ENCODE peak calls at places on chromosomes 2 and 18, in six cellular contexts. O is colonic mucosa, W is adrenal gland, Z is psoas muscle, N is GM12878, Y is breast epithelium. H is an unnamed sample.

GRCh38 chr2:107669335-107669734 is 157.4 kb upstream of the RGPD4 start:
- DNase-seq in O (no peak), W (no peak), Z (no peak), N (no peak), Y (no peak), H (no peak)

GRCh38 chr18:12287684-12288405 is 20.2 kb upstream of the TUBB6 start:
- DNase-seq in O (peak; percentile 63), W (no peak), Z (peak; percentile 83), N (no peak), Y (peak; percentile 71), H (peak; percentile 74)

GRCh38 chr2:137938204-137938603 is 26.1 kb upstream of the HNMT start:
- DNase-seq in O (no peak), W (no peak), Z (no peak), N (no peak), Y (no peak), H (no peak)

GRCh38 chr18:23992119-23992940 is 22.2 kb upstream of the TTC39C start:
- DNase-seq in O (no peak), W (peak; percentile 73), Z (no peak), N (no peak), Y (peak; percentile 79), H (no peak)

GRCh38 chr2:99066075-99066557 is 75.4 kb upstream of the C2orf15 start:
- DNase-seq in O (no peak), W (no peak), Z (no peak), N (peak; percentile 47), Y (no peak), H (no peak)

GRCh38 chr2:219155054-219155644 is 5.5 kb downstream of the NHEJ1 start:
- DNase-seq in O (peak; percentile 53), W (no peak), Z (no peak), N (no peak), Y (no peak), H (no peak)

GRCh38 chr2:178177066-178177679 is 17.1 kb upstream of the OSBPL6 start:
- DNase-seq in O (no peak), W (no peak), Z (no peak), N (no peak), Y (no peak), H (no peak)

GRCh38 chr2:66095820-66096219 is 339.1 kb upstream of the MEIS1 start:
- DNase-seq in O (no peak), W (no peak), Z (no peak), N (no peak), Y (no peak), H (no peak)

GRCh38 chr2:203451011-203451410 is 84.1 kb downstream of the RAPH1 start:
- DNase-seq in O (no peak), W (no peak), Z (no peak), N (no peak), Y (no peak), H (no peak)

GRCh38 chr2:85953476-85953875 is 64.7 kb upstream of the ST3GAL5 start:
- DNase-seq in O (no peak), W (no peak), Z (no peak), N (no peak), Y (no peak), H (no peak)

GRCh38 chr2:173359231-173359630 is 4.6 kb downstream of the CDCA7 start:
- DNase-seq in O (no peak), W (no peak), Z (no peak), N (peak; percentile 79), Y (no peak), H (no peak)

GRCh38 chr2:68465081-68465916 is 1.8 kb downstream of the FBXO48 start:
- DNase-seq in O (no peak), W (no peak), Z (no peak), N (no peak), Y (no peak), H (no peak)

GRCh38 chr2:126661001-126661400 is 5.0 kb downstream of the GYPC start:
- DNase-seq in O (no peak), W (no peak), Z (no peak), N (no peak), Y (no peak), H (no peak)

GRCh38 chr18:31720867-31721266 is 36.5 kb upstream of the B4GALT6 start:
- DNase-seq in O (no peak), W (peak; percentile 54), Z (no peak), N (no peak), Y (no peak), H (no peak)

GRCh38 chr18:31723639-31723997 is 37.1 kb downstream of the SLC25A52 start:
- DNase-seq in O (no peak), W (no peak), Z (no peak), N (no peak), Y (no peak), H (no peak)

GRCh38 chr18:31722369-31722957 is 38.1 kb upstream of the B4GALT6 start:
- DNase-seq in O (peak; percentile 91), W (peak; percentile 89), Z (peak; percentile 71), N (peak; percentile 43), Y (peak; percentile 75), H (peak; percentile 40)

GRCh38 chr18:31721596-31721995 is 37.2 kb upstream of the B4GALT6 start:
- DNase-seq in O (no peak), W (no peak), Z (no peak), N (no peak), Y (no peak), H (no peak)

GRCh38 chr18:31723998-31724711 is 36.5 kb downstream of the SLC25A52 start:
- DNase-seq in O (no peak), W (peak; percentile 41), Z (peak; percentile 37), N (no peak), Y (peak; percentile 57), H (no peak)
- H3K4me3 ChIP-seq in O (peak overlapping the region; percentile 39), W (peak overlapping the region; percentile 29), Z (peak overlapping the region; percentile 88), N (no peak overlapping the region), Y (peak overlapping the region; percentile 72), H (peak overlapping the region; percentile 85)

GRCh38 chr2:175966839-175967238 is 35.2 kb downstream of the LNPK start:
- DNase-seq in O (no peak), W (no peak), Z (no peak), N (no peak), Y (no peak), H (no peak)

GRCh38 chr2:175965773-175966172 is 36.3 kb downstream of the LNPK start:
- DNase-seq in O (no peak), W (no peak), Z (no peak), N (no peak), Y (no peak), H (no peak)

DNA sequence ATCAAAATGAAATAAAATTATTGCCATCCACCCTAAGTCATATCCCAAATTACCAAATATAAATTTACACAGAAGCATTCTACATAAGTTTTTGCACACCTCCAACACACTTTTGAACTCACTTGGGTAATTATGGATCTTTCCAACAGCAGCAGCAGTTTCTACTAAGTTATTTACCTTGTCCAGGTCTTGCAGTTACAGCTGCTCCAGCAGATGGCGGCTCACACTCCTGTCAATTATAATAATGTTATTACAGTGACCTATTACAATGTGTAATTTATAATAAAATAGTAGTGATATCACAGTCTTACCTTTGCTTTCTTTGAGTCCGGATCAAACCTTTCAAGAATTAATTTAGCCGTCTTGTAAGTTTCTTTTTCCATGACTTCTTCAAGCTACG is 37.9 kb downstream of the LNPK start:
- DNase-seq in O (no peak), W (no peak), Z (no peak), N (no peak), Y (no peak), H (no peak)
- TF ChIP-seq CTCF in O (no peak), W (no peak), Z (no peak), N (no peak), Y (no peak), H (no peak)

DNA sequence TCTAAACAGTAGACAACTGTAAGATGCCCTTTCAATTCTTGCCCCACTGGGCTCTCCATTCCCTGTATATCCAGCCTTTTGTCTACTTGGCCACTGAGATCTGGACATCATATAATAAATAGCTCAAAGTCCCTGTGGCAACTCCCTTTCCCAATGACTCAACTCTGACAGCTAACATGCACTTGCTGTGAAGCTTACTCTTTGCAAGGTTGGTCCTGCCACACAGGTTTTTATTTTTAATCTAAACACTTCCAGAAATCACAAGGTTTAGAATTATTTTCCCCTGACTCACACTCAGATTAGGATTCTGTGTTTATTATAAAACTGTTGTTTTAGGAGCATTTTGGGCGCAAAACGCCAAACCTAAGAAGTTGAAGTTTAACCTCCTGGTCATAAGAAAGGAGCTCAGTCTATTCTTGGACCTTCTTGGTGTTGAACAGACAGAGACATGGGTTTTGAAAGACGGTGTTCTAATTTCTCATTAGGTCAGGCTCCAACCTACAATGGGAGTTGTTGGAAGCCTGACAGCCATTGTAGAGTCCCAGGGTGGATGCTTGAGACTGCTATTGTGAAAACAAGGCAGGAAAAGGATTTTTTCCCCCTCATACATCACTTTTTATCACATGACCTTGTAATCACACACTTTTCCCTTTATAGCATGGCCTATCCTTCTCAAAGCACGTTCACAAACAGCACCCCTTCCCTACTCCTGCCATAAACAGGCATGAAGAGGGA is 124.7 kb upstream of the SERPINE2 start:
- DNase-seq in O (no peak), W (no peak), Z (no peak), N (no peak), Y (no peak), H (no peak)
- H3K27ac ChIP-seq in O (no peak overlapping the region), W (no peak overlapping the region), Z (no peak overlapping the region), N (no peak overlapping the region), Y (no peak overlapping the region), H (peak overlapping the region; percentile 19)

DNA sequence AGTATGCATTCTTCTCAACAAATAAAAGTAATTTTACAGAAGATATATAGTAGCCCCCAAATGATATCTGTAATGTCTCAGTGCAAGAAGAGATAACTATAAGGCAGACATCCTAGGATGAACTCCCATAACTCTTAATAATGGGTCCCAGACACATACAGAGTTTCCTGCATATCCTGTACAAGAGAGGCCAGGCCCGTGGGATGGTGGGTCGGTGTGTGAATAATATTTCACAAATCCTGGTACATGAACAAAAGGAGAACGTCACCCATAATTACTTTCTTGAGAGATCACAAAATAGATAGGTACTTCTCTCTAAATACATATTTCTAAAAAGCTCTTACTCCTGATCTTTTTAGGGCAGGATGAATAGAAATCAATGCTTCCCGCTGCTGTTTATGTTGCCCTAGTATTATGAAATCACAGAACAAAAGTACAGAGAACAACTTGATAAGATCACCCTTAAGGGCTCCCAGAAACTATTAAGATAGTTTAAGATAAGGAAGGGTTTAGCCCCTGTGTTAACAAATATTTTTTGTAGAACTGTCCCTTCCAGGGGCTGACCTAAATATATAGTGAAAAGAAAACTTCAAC is 5.4 kb downstream of the IRS1 start:
- DNase-seq in O (no peak), W (no peak), Z (no peak), N (no peak), Y (no peak), H (no peak)
- H3K4me3 ChIP-seq in O (peak overlapping the region; percentile 13), W (peak overlapping the region; percentile 21), Z (peak overlapping the region; percentile 89), N (no peak overlapping the region), Y (peak overlapping the region; percentile 87), H (peak overlapping the region; percentile 85)

DNA sequence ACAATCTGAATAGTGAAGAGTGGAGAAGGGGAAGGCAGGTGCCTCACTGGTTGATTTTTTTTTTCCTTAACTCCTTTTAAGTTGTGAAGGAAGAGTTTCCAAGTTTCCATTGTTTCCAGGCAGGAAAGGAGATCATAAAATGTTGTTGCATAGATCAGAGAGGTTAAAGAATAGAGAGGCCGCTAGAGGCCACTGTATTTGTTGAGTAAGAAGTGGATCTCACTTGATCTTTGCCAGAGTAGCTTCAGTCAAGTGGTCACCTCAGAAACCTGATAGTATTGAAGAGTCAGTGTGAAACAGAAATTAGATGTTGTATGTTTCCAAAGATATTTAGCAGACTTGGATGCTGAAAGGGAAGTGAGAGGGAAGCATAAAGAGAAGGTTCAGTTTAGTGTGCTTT is 17.6 kb downstream of the CTNNA2 start:
- DNase-seq in O (no peak), W (no peak), Z (no peak), N (no peak), Y (no peak), H (no peak)
- TF ChIP-seq CTCF in O (no peak), W (no peak), Z (no peak), N (peak; percentile 10), Y (no peak), H (no peak)